ENCODE peak calls at places on chromosomes 4 and X, in ten cellular contexts. One of them, this sample, is unnamed.
A peak's percentile ranks its signal among the peaks of the same experiment; 100 is the strongest.

GRCh38 chr4:182212211-182212761 is 30.9 kb upstream of the TENM3 start:
- DNase-seq in kidney tubule cell: no peak
- DNase-seq in stimulated activated CD8-positive, alpha-beta memory T cell treated with anti-CD3 and anti-CD28 coated beads, Interleukin-4, amount 100 ng/mL, for 4 hours: no peak
- DNase-seq in tibial nerve: no peak
- DNase-seq in breast epithelium: no peak
- DNase-seq in lung microvascular endothelial cell: no peak
- DNase-seq in ELR: no peak
- DNase-seq in activated CD4-positive, alpha-beta T cell treated with anti-CD3 and anti-CD28 coated beads, Interleukin-2, amount 50 U/mL, for 1 hour: no peak
- DNase-seq in T-helper 1 cell: no peak
- DNase-seq in HEK293T: peak; percentile 19
- DNase-seq in this sample: no peak

GRCh38 chr4:97121493-97121892 is 1021.8 kb downstream of the STPG2 start:
- DNase-seq in stimulated activated CD8-positive, alpha-beta memory T cell treated with anti-CD3 and anti-CD28 coated beads, Interleukin-4, amount 100 ng/mL, for 4 hours: no peak
- DNase-seq in kidney tubule cell: no peak
- DNase-seq in breast epithelium: no peak
- DNase-seq in ELR: no peak
- DNase-seq in T-helper 1 cell: no peak
- DNase-seq in tibial nerve: no peak
- DNase-seq in HEK293T: no peak
- DNase-seq in activated CD4-positive, alpha-beta T cell treated with anti-CD3 and anti-CD28 coated beads, Interleukin-2, amount 50 U/mL, for 1 hour: no peak
- DNase-seq in lung microvascular endothelial cell: no peak
- DNase-seq in this sample: no peak

GRCh38 chrX:15815779-15816452 is 25.6 kb downstream of the ZRSR2 start:
- DNase-seq in tibial nerve: no peak
- DNase-seq in kidney tubule cell: peak; percentile 25
- DNase-seq in stimulated activated CD8-positive, alpha-beta memory T cell treated with anti-CD3 and anti-CD28 coated beads, Interleukin-4, amount 100 ng/mL, for 4 hours: no peak
- DNase-seq in breast epithelium: no peak
- DNase-seq in ELR: peak; percentile 17
- DNase-seq in T-helper 1 cell: no peak
- DNase-seq in activated CD4-positive, alpha-beta T cell treated with anti-CD3 and anti-CD28 coated beads, Interleukin-2, amount 50 U/mL, for 1 hour: peak; percentile 4
- DNase-seq in HEK293T: peak; percentile 46
- DNase-seq in lung microvascular endothelial cell: peak; percentile 51
- DNase-seq in this sample: no peak

GRCh38 chrX:47749185-47749967 is 87.3 kb upstream of the ZNF81 start:
- DNase-seq in T-helper 1 cell: no peak
- DNase-seq in ELR: peak; percentile 3
- DNase-seq in tibial nerve: no peak
- DNase-seq in breast epithelium: no peak
- DNase-seq in HEK293T: no peak
- DNase-seq in kidney tubule cell: no peak
- DNase-seq in lung microvascular endothelial cell: no peak
- DNase-seq in stimulated activated CD8-positive, alpha-beta memory T cell treated with anti-CD3 and anti-CD28 coated beads, Interleukin-4, amount 100 ng/mL, for 4 hours: no peak
- DNase-seq in activated CD4-positive, alpha-beta T cell treated with anti-CD3 and anti-CD28 coated beads, Interleukin-2, amount 50 U/mL, for 1 hour: no peak
- DNase-seq in this sample: no peak

GRCh38 chr4:20506827-20507226 is 193.4 kb upstream of the PACRGL start:
- DNase-seq in kidney tubule cell: no peak
- DNase-seq in breast epithelium: no peak
- DNase-seq in stimulated activated CD8-positive, alpha-beta memory T cell treated with anti-CD3 and anti-CD28 coated beads, Interleukin-4, amount 100 ng/mL, for 4 hours: no peak
- DNase-seq in HEK293T: no peak
- DNase-seq in activated CD4-positive, alpha-beta T cell treated with anti-CD3 and anti-CD28 coated beads, Interleukin-2, amount 50 U/mL, for 1 hour: no peak
- DNase-seq in ELR: peak; percentile 82
- DNase-seq in tibial nerve: no peak
- DNase-seq in T-helper 1 cell: no peak
- DNase-seq in lung microvascular endothelial cell: no peak
- DNase-seq in this sample: no peak

GRCh38 chrX:153370293-153371055 is 30.7 kb downstream of the PNMA6E start:
- DNase-seq in ELR: peak; percentile 15
- DNase-seq in lung microvascular endothelial cell: no peak
- DNase-seq in activated CD4-positive, alpha-beta T cell treated with anti-CD3 and anti-CD28 coated beads, Interleukin-2, amount 50 U/mL, for 1 hour: no peak
- DNase-seq in kidney tubule cell: no peak
- DNase-seq in tibial nerve: no peak
- DNase-seq in stimulated activated CD8-positive, alpha-beta memory T cell treated with anti-CD3 and anti-CD28 coated beads, Interleukin-4, amount 100 ng/mL, for 4 hours: no peak
- DNase-seq in T-helper 1 cell: no peak
- DNase-seq in breast epithelium: no peak
- DNase-seq in HEK293T: no peak
- DNase-seq in this sample: peak; percentile 26

GRCh38 chr4:184215709-184216328 is 1.9 kb downstream of the ENPP6 start:
- DNase-seq in activated CD4-positive, alpha-beta T cell treated with anti-CD3 and anti-CD28 coated beads, Interleukin-2, amount 50 U/mL, for 1 hour: no peak
- DNase-seq in tibial nerve: no peak
- DNase-seq in ELR: no peak
- DNase-seq in kidney tubule cell: no peak
- DNase-seq in HEK293T: no peak
- DNase-seq in stimulated activated CD8-positive, alpha-beta memory T cell treated with anti-CD3 and anti-CD28 coated beads, Interleukin-4, amount 100 ng/mL, for 4 hours: no peak
- DNase-seq in T-helper 1 cell: no peak
- DNase-seq in breast epithelium: no peak
- DNase-seq in lung microvascular endothelial cell: no peak
- DNase-seq in this sample: no peak

GRCh38 chr4:98232202-98232601 is 29.0 kb upstream of the RAP1GDS1 start:
- DNase-seq in tibial nerve: no peak
- DNase-seq in activated CD4-positive, alpha-beta T cell treated with anti-CD3 and anti-CD28 coated beads, Interleukin-2, amount 50 U/mL, for 1 hour: no peak
- DNase-seq in stimulated activated CD8-positive, alpha-beta memory T cell treated with anti-CD3 and anti-CD28 coated beads, Interleukin-4, amount 100 ng/mL, for 4 hours: no peak
- DNase-seq in T-helper 1 cell: no peak
- DNase-seq in lung microvascular endothelial cell: no peak
- DNase-seq in kidney tubule cell: no peak
- DNase-seq in HEK293T: no peak
- DNase-seq in ELR: peak; percentile 6
- DNase-seq in breast epithelium: no peak
- DNase-seq in this sample: no peak

GRCh38 chr4:147776600-147777175 is 44.8 kb downstream of the ARHGAP10 start:
- DNase-seq in stimulated activated CD8-positive, alpha-beta memory T cell treated with anti-CD3 and anti-CD28 coated beads, Interleukin-4, amount 100 ng/mL, for 4 hours: no peak
- DNase-seq in ELR: no peak
- DNase-seq in tibial nerve: no peak
- DNase-seq in T-helper 1 cell: no peak
- DNase-seq in HEK293T: no peak
- DNase-seq in kidney tubule cell: no peak
- DNase-seq in activated CD4-positive, alpha-beta T cell treated with anti-CD3 and anti-CD28 coated beads, Interleukin-2, amount 50 U/mL, for 1 hour: no peak
- DNase-seq in lung microvascular endothelial cell: no peak
- DNase-seq in breast epithelium: no peak
- DNase-seq in this sample: no peak

GRCh38 chr4:125710766-125711165 is 396.0 kb downstream of the FAT4 start:
- DNase-seq in HEK293T: no peak
- DNase-seq in kidney tubule cell: no peak
- DNase-seq in activated CD4-positive, alpha-beta T cell treated with anti-CD3 and anti-CD28 coated beads, Interleukin-2, amount 50 U/mL, for 1 hour: no peak
- DNase-seq in lung microvascular endothelial cell: no peak
- DNase-seq in ELR: no peak
- DNase-seq in breast epithelium: no peak
- DNase-seq in tibial nerve: no peak
- DNase-seq in T-helper 1 cell: no peak
- DNase-seq in stimulated activated CD8-positive, alpha-beta memory T cell treated with anti-CD3 and anti-CD28 coated beads, Interleukin-4, amount 100 ng/mL, for 4 hours: no peak
- DNase-seq in this sample: no peak

GRCh38 chrX:41499984-41500383 is 52.8 kb downstream of the NYX start:
- DNase-seq in breast epithelium: no peak
- DNase-seq in HEK293T: no peak
- DNase-seq in T-helper 1 cell: no peak
- DNase-seq in ELR: no peak
- DNase-seq in tibial nerve: no peak
- DNase-seq in stimulated activated CD8-positive, alpha-beta memory T cell treated with anti-CD3 and anti-CD28 coated beads, Interleukin-4, amount 100 ng/mL, for 4 hours: no peak
- DNase-seq in lung microvascular endothelial cell: no peak
- DNase-seq in activated CD4-positive, alpha-beta T cell treated with anti-CD3 and anti-CD28 coated beads, Interleukin-2, amount 50 U/mL, for 1 hour: no peak
- DNase-seq in kidney tubule cell: no peak
- DNase-seq in this sample: no peak

GRCh38 chr4:87896020-87896621 is 63.4 kb downstream of the MEPE start:
- DNase-seq in breast epithelium: no peak
- DNase-seq in lung microvascular endothelial cell: no peak
- DNase-seq in T-helper 1 cell: no peak
- DNase-seq in stimulated activated CD8-positive, alpha-beta memory T cell treated with anti-CD3 and anti-CD28 coated beads, Interleukin-4, amount 100 ng/mL, for 4 hours: no peak
- DNase-seq in activated CD4-positive, alpha-beta T cell treated with anti-CD3 and anti-CD28 coated beads, Interleukin-2, amount 50 U/mL, for 1 hour: no peak
- DNase-seq in kidney tubule cell: peak; percentile 96
- DNase-seq in tibial nerve: no peak
- DNase-seq in ELR: peak; percentile 84
- DNase-seq in HEK293T: peak; percentile 9
- DNase-seq in this sample: no peak

GRCh38 chr4:169985881-169986280 is 40.3 kb downstream of the MFAP3L start:
- DNase-seq in HEK293T: no peak
- DNase-seq in stimulated activated CD8-positive, alpha-beta memory T cell treated with anti-CD3 and anti-CD28 coated beads, Interleukin-4, amount 100 ng/mL, for 4 hours: no peak
- DNase-seq in kidney tubule cell: no peak
- DNase-seq in T-helper 1 cell: no peak
- DNase-seq in lung microvascular endothelial cell: no peak
- DNase-seq in ELR: no peak
- DNase-seq in breast epithelium: no peak
- DNase-seq in activated CD4-positive, alpha-beta T cell treated with anti-CD3 and anti-CD28 coated beads, Interleukin-2, amount 50 U/mL, for 1 hour: no peak
- DNase-seq in tibial nerve: no peak
- DNase-seq in this sample: no peak

GRCh38 chr4:103075435-103075893 is 1.1 kb downstream of the SLC9B2 start:
- DNase-seq in ELR: peak; percentile 44
- DNase-seq in breast epithelium: no peak
- DNase-seq in lung microvascular endothelial cell: peak; percentile 21
- DNase-seq in HEK293T: no peak
- DNase-seq in stimulated activated CD8-positive, alpha-beta memory T cell treated with anti-CD3 and anti-CD28 coated beads, Interleukin-4, amount 100 ng/mL, for 4 hours: no peak
- DNase-seq in T-helper 1 cell: no peak
- DNase-seq in activated CD4-positive, alpha-beta T cell treated with anti-CD3 and anti-CD28 coated beads, Interleukin-2, amount 50 U/mL, for 1 hour: no peak
- DNase-seq in tibial nerve: no peak
- DNase-seq in kidney tubule cell: peak; percentile 17
- DNase-seq in this sample: no peak

GRCh38 chrX:155231163-155231562 is 14.9 kb downstream of the VBP1 start:
- DNase-seq in T-helper 1 cell: no peak
- DNase-seq in HEK293T: no peak
- DNase-seq in ELR: no peak
- DNase-seq in breast epithelium: no peak
- DNase-seq in stimulated activated CD8-positive, alpha-beta memory T cell treated with anti-CD3 and anti-CD28 coated beads, Interleukin-4, amount 100 ng/mL, for 4 hours: no peak
- DNase-seq in lung microvascular endothelial cell: no peak
- DNase-seq in activated CD4-positive, alpha-beta T cell treated with anti-CD3 and anti-CD28 coated beads, Interleukin-2, amount 50 U/mL, for 1 hour: no peak
- DNase-seq in kidney tubule cell: no peak
- DNase-seq in tibial nerve: no peak
- DNase-seq in this sample: no peak

This sample was measured in lower leg skin.